ENCODE peak calls at places on chromosome 18, in eight cellular contexts. One of them, this sample, is unnamed.

GRCh38 chr18:50372743-50373142 is 2.1 kb upstream of the SKA1 start:
- DNase-seq in HCT116: no peak
- DNase-seq in right lobe of liver: no peak
- DNase-seq in uterus: no peak
- DNase-seq in IMR-90: no peak
- DNase-seq in heart left ventricle: no peak
- DNase-seq in GM12891: no peak
- DNase-seq in Peyer's patch: no peak
- DNase-seq in this sample: no peak

GRCh38 chr18:42373584-42373983 is 418.6 kb downstream of the PIK3C3 start:
- DNase-seq in right lobe of liver: no peak
- DNase-seq in Peyer's patch: no peak
- DNase-seq in heart left ventricle: no peak
- DNase-seq in IMR-90: no peak
- DNase-seq in GM12891: no peak
- DNase-seq in uterus: no peak
- DNase-seq in HCT116: no peak
- DNase-seq in this sample: no peak

GRCh38 chr18:63427566-63427965 is 5.3 kb upstream of the VPS4B start:
- DNase-seq in heart left ventricle: no peak
- DNase-seq in IMR-90: no peak
- DNase-seq in GM12891: no peak
- DNase-seq in Peyer's patch: no peak
- DNase-seq in uterus: no peak
- DNase-seq in HCT116: peak
- DNase-seq in right lobe of liver: no peak
- DNase-seq in this sample: no peak

GRCh38 chr18:39945076-39945475 is 2010.0 kb upstream of the PIK3C3 start:
- DNase-seq in heart left ventricle: no peak
- DNase-seq in IMR-90: no peak
- DNase-seq in right lobe of liver: no peak
- DNase-seq in HCT116: no peak
- DNase-seq in GM12891: no peak
- DNase-seq in Peyer's patch: no peak
- DNase-seq in uterus: no peak
- DNase-seq in this sample: no peak

GRCh38 chr18:5298156-5298852 is 2.8 kb upstream of the ZBTB14 start:
- DNase-seq in GM12891: no peak
- DNase-seq in Peyer's patch: no peak
- DNase-seq in uterus: no peak
- DNase-seq in HCT116: no peak
- DNase-seq in heart left ventricle: no peak
- DNase-seq in IMR-90: no peak
- DNase-seq in right lobe of liver: no peak
- DNase-seq in this sample: no peak

GRCh38 chr18:31146809-31147208 is 15.8 kb downstream of the DSC1 start:
- DNase-seq in uterus: no peak
- DNase-seq in heart left ventricle: no peak
- DNase-seq in right lobe of liver: no peak
- DNase-seq in HCT116: no peak
- DNase-seq in GM12891: no peak
- DNase-seq in IMR-90: no peak
- DNase-seq in Peyer's patch: no peak
- DNase-seq in this sample: no peak

GRCh38 chr18:79572093-79572780 is 107.4 kb upstream of the CTDP1 start:
- DNase-seq in heart left ventricle: peak
- DNase-seq in GM12891: no peak
- DNase-seq in right lobe of liver: peak
- DNase-seq in IMR-90: no peak
- DNase-seq in Peyer's patch: no peak
- DNase-seq in HCT116: no peak
- DNase-seq in uterus: no peak
- DNase-seq in this sample: peak

GRCh38 chr18:58313491-58314032 is 269.5 kb downstream of the NEDD4L start:
- DNase-seq in IMR-90: no peak
- DNase-seq in HCT116: no peak
- DNase-seq in GM12891: no peak
- DNase-seq in heart left ventricle: peak
- DNase-seq in right lobe of liver: peak
- DNase-seq in uterus: no peak
- DNase-seq in Peyer's patch: no peak
- DNase-seq in this sample: no peak

GRCh38 chr18:63368611-63369010 is 1.6 kb upstream of the KDSR start:
- DNase-seq in Peyer's patch: no peak
- DNase-seq in HCT116: no peak
- DNase-seq in uterus: no peak
- DNase-seq in heart left ventricle: no peak
- DNase-seq in GM12891: no peak
- DNase-seq in right lobe of liver: no peak
- DNase-seq in IMR-90: peak
- DNase-seq in this sample: no peak

GRCh38 chr18:69002233-69002632 is 204.4 kb downstream of the CCDC102B start:
- DNase-seq in GM12891: no peak
- DNase-seq in Peyer's patch: no peak
- DNase-seq in IMR-90: no peak
- DNase-seq in uterus: no peak
- DNase-seq in right lobe of liver: no peak
- DNase-seq in heart left ventricle: no peak
- DNase-seq in HCT116: peak
- DNase-seq in this sample: no peak

GRCh38 chr18:22796069-22796468 is 137.1 kb upstream of the RBBP8 start:
- DNase-seq in HCT116: no peak
- DNase-seq in GM12891: no peak
- DNase-seq in heart left ventricle: no peak
- DNase-seq in uterus: no peak
- DNase-seq in IMR-90: peak
- DNase-seq in Peyer's patch: no peak
- DNase-seq in right lobe of liver: no peak
- DNase-seq in this sample: no peak

GRCh38 chr18:3114026-3114425 is 101.1 kb upstream of the LPIN2 start:
- DNase-seq in IMR-90: no peak
- DNase-seq in right lobe of liver: no peak
- DNase-seq in GM12891: no peak
- DNase-seq in heart left ventricle: no peak
- DNase-seq in Peyer's patch: no peak
- DNase-seq in HCT116: no peak
- DNase-seq in uterus: no peak
- DNase-seq in this sample: no peak

GRCh38 chr18:154151-154550 is 4.2 kb upstream of the USP14 start:
- DNase-seq in Peyer's patch: no peak
- DNase-seq in HCT116: no peak
- DNase-seq in heart left ventricle: no peak
- DNase-seq in uterus: no peak
- DNase-seq in right lobe of liver: no peak
- DNase-seq in GM12891: no peak
- DNase-seq in IMR-90: peak
- DNase-seq in this sample: no peak

GRCh38 chr18:48904086-48904485 is 46.7 kb downstream of the SMAD7 start:
- DNase-seq in uterus: no peak
- DNase-seq in Peyer's patch: no peak
- DNase-seq in right lobe of liver: no peak
- DNase-seq in GM12891: no peak
- DNase-seq in heart left ventricle: no peak
- DNase-seq in IMR-90: peak
- DNase-seq in HCT116: no peak
- DNase-seq in this sample: no peak

GRCh38 chr18:79533146-79533545 is 137.4 kb downstream of the NFATC1 start:
- DNase-seq in HCT116: no peak
- DNase-seq in heart left ventricle: no peak
- DNase-seq in GM12891: no peak
- DNase-seq in uterus: peak
- DNase-seq in IMR-90: no peak
- DNase-seq in right lobe of liver: no peak
- DNase-seq in Peyer's patch: no peak
- DNase-seq in this sample: peak

DNA sequence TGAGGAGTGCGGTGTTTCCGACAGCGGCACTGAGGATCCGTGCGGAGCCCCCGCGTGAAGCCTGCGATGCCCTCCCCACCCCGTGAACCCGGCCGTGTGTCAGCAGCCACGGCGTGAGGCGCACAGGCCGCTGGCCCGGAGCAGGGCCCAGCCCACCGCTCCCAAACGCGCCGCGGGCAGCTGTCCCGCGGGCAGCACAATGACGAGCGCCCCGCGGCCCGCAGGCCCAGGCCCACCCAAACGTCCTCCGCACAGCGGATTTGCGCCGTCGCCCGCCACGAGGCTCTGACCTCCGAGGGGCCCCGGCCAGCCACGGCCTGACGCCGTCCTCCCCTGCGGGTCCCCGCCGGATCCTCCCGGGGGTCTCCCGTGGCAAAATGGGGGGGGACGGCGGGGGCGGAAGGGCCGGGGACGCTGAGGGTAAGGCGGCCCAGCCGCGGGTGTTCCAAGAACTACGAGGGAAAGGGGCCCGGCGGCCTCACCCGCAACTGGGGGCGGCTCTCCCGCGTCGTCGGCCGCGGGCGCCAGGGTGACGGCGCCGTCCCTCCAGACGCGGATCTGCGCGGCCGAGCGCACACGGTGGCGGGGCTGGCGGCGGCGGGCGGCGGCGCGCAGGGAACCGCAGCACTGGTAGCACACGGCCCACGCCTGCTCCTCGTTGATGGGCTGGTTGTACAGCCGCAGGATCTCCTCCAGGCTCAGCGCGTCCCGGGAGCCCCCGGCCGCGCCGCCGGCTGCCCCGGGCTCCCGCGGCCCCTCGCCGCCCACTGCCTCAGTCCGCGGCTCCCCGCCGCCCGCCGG is 659 bp downstream of the SPIRE1 start:
- DNase-seq in uterus: peak
- DNase-seq in IMR-90: peak
- DNase-seq in right lobe of liver: peak
- DNase-seq in GM12891: peak
- DNase-seq in heart left ventricle: peak
- DNase-seq in HCT116: no peak
- DNase-seq in Peyer's patch: no peak
- DNase-seq in this sample: peak
- TF ChIP-seq POLR2A in uterus: no peak
- TF ChIP-seq POLR2A in IMR-90: peak
- TF ChIP-seq POLR2A in right lobe of liver: no peak
- TF ChIP-seq POLR2A in GM12891: no peak
- TF ChIP-seq POLR2A in heart left ventricle: peak
- TF ChIP-seq POLR2A in HCT116: no peak
- TF ChIP-seq POLR2A in Peyer's patch: no peak
- TF ChIP-seq POLR2A in this sample: peak

GRCh38 chr18:76388261-76388660 is 106.8 kb downstream of the ZNF516 start:
- DNase-seq in HCT116: no peak
- DNase-seq in right lobe of liver: no peak
- DNase-seq in uterus: no peak
- DNase-seq in heart left ventricle: no peak
- DNase-seq in IMR-90: no peak
- DNase-seq in Peyer's patch: no peak
- DNase-seq in GM12891: no peak
- DNase-seq in this sample: no peak
- TF ChIP-seq POLR2A in HCT116: no peak
- TF ChIP-seq POLR2A in right lobe of liver: no peak
- TF ChIP-seq POLR2A in uterus: no peak
- TF ChIP-seq POLR2A in heart left ventricle: no peak
- TF ChIP-seq POLR2A in IMR-90: no peak
- TF ChIP-seq POLR2A in Peyer's patch: no peak
- TF ChIP-seq POLR2A in GM12891: no peak
- TF ChIP-seq POLR2A in this sample: no peak

GRCh38 chr18:12595571-12596255 is 62.2 kb downstream of the SPIRE1 start:
- DNase-seq in Peyer's patch: no peak
- DNase-seq in uterus: no peak
- DNase-seq in GM12891: no peak
- DNase-seq in right lobe of liver: no peak
- DNase-seq in HCT116: no peak
- DNase-seq in IMR-90: no peak
- DNase-seq in heart left ventricle: no peak
- DNase-seq in this sample: no peak

GRCh38 chr18:12599543-12599942 is 58.4 kb downstream of the SPIRE1 start:
- DNase-seq in uterus: no peak
- DNase-seq in heart left ventricle: no peak
- DNase-seq in HCT116: peak
- DNase-seq in IMR-90: no peak
- DNase-seq in GM12891: no peak
- DNase-seq in Peyer's patch: no peak
- DNase-seq in right lobe of liver: no peak
- DNase-seq in this sample: no peak

GRCh38 chr18:12598181-12598921 is 59.6 kb downstream of the SPIRE1 start:
- DNase-seq in heart left ventricle: no peak
- DNase-seq in Peyer's patch: no peak
- DNase-seq in right lobe of liver: no peak
- DNase-seq in HCT116: no peak
- DNase-seq in uterus: no peak
- DNase-seq in GM12891: no peak
- DNase-seq in IMR-90: peak
- DNase-seq in this sample: no peak

GRCh38 chr18:12599966-12600365 is 57.9 kb downstream of the SPIRE1 start:
- DNase-seq in right lobe of liver: no peak
- DNase-seq in HCT116: no peak
- DNase-seq in uterus: no peak
- DNase-seq in GM12891: no peak
- DNase-seq in Peyer's patch: no peak
- DNase-seq in IMR-90: peak
- DNase-seq in heart left ventricle: no peak
- DNase-seq in this sample: no peak

GRCh38 chr18:12597775-12598174 is 60.1 kb downstream of the SPIRE1 start:
- DNase-seq in heart left ventricle: peak
- DNase-seq in HCT116: peak
- DNase-seq in GM12891: no peak
- DNase-seq in uterus: no peak
- DNase-seq in Peyer's patch: no peak
- DNase-seq in IMR-90: peak
- DNase-seq in right lobe of liver: peak
- DNase-seq in this sample: no peak
- TF ChIP-seq POLR2A in heart left ventricle: no peak
- TF ChIP-seq POLR2A in HCT116: no peak
- TF ChIP-seq POLR2A in GM12891: no peak
- TF ChIP-seq POLR2A in uterus: no peak
- TF ChIP-seq POLR2A in Peyer's patch: no peak
- TF ChIP-seq POLR2A in IMR-90: no peak
- TF ChIP-seq POLR2A in right lobe of liver: no peak
- TF ChIP-seq POLR2A in this sample: no peak

DNA sequence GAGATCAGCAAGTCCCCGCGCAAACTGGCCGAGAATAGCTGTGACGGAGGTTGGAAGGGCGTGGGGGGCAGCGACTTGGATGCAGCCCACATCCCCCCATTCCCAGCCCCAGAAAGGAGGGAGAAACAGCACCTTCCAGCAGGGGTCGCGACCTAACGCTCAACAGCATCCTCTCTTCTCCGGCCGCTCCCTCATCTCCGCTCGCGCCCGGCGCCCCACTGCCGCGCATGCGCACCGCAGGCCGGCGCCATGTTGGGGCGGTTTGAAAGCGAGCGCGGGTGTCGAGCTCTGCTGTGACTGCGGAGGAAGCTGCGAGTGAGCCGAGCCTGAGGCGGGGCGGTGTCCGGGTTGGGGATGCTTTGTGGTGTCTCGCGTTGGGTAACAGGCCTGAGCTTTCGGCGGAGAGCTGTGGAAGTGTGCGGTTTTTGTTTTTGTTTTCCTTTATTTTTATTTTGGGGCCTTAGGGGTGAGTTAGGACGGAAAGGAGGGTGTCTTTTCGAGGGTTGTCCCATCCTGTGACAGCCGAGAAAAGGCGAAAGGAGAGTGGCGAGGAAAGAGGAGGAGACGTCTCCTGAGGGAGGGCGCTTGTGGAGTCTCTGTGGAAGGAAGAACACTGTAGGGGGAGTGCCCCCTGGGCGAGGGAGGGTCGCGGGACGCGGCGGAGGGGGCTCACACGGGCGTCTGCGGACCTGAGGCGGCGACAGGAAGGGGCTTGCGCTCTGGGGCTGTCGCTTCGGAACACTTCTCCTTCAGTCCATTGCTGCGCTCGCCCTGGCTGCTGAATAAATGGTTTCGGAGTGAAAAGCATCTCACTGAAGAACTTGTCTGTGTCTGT is at the start of the genes C18orf54 and STARD6:
- DNase-seq in GM12891: peak
- DNase-seq in Peyer's patch: peak
- DNase-seq in right lobe of liver: peak
- DNase-seq in HCT116: peak
- DNase-seq in uterus: peak
- DNase-seq in heart left ventricle: peak
- DNase-seq in IMR-90: peak
- DNase-seq in this sample: peak
- TF ChIP-seq POLR2A in GM12891: peak
- TF ChIP-seq POLR2A in Peyer's patch: no peak
- TF ChIP-seq POLR2A in right lobe of liver: no peak
- TF ChIP-seq POLR2A in HCT116: peak
- TF ChIP-seq POLR2A in uterus: peak
- TF ChIP-seq POLR2A in heart left ventricle: peak
- TF ChIP-seq POLR2A in IMR-90: peak
- TF ChIP-seq POLR2A in this sample: no peak

This sample was measured in ovary.